ENCODE peak calls at places on chromosomes 7 and 10, in six cellular contexts. C, P, K, A, V and J are unnamed samples.

GRCh38 chr10:12812541-12812940 is 189.0 kb downstream of the CCDC3 start:
- DNase-seq in C (no peak), P (no peak), K (no peak), A (no peak), V (no peak), J (no peak)

GRCh38 chr7:134804351-134804750 is 24.9 kb downstream of the CALD1 start:
- DNase-seq in C (peak; percentile 37), P (peak; percentile 80), K (no peak), A (peak; percentile 77), V (no peak), J (no peak)

GRCh38 chr10:101649530-101650085 is 45.4 kb downstream of the FBXW4 start:
- DNase-seq in C (no peak), P (no peak), K (no peak), A (no peak), V (no peak), J (no peak)

GRCh38 chr10:49197171-49197570 is 9.0 kb upstream of the TMEM273 start:
- DNase-seq in C (no peak), P (no peak), K (no peak), A (no peak), V (no peak), J (no peak)

GRCh38 chr7:123635551-123636359 is 19.9 kb upstream of the LMOD2 start:
- DNase-seq in C (peak; percentile 44), P (peak; percentile 36), K (peak; percentile 13), A (peak; percentile 68), V (no peak), J (peak; percentile 33)

GRCh38 chr7:133344275-133344674 is 91.4 kb downstream of the EXOC4 start:
- DNase-seq in C (peak; percentile 44), P (peak; percentile 26), K (peak; percentile 7), A (peak; percentile 22), V (no peak), J (peak; percentile 8)

GRCh38 chr7:74097937-74098614 is 14.5 kb downstream of the LIMK1 start:
- DNase-seq in C (peak; percentile 97), P (peak; percentile 99), K (no peak), A (peak; percentile 99), V (no peak), J (peak; percentile 98)

GRCh38 chr7:156491435-156491834 is 149.1 kb upstream of the RNF32 start:
- DNase-seq in C (no peak), P (no peak), K (no peak), A (no peak), V (no peak), J (no peak)

GRCh38 chr7:139452948-139453672 is 30.4 kb downstream of the KLRG2 start:
- DNase-seq in C (peak; percentile 83), P (peak; percentile 72), K (no peak), A (peak; percentile 47), V (no peak), J (peak; percentile 57)

GRCh38 chr10:118990326-118990725 is 39.2 kb upstream of the NANOS1 start:
- DNase-seq in C (no peak), P (no peak), K (no peak), A (no peak), V (no peak), J (no peak)

GRCh38 chr10:128035557-128035973 is 90.7 kb downstream of the MKI67 start:
- DNase-seq in C (peak; percentile 68), P (peak; percentile 4), K (peak; percentile 50), A (no peak), V (no peak), J (no peak)

GRCh38 chr7:107703219-107703618 is 40.7 kb upstream of the CBLL1 start:
- DNase-seq in C (no peak), P (no peak), K (no peak), A (no peak), V (no peak), J (no peak)